ENCODE peak calls at places on chromosomes 11 and 22, in five cellular contexts. Q is HS-27A, C is cardiac muscle cell, E is Panc1, H is NCI-H345. T is an unnamed sample.

GRCh38 chr22:29071261-29072045 is 1.4 kb upstream of the KREMEN1 start:
- DNase-seq in Q (no peak), C (peak; percentile 78), E (no peak), H (no peak), T (peak; percentile 73)

GRCh38 chr11:130476200-130476921 is 27.9 kb downstream of the ADAMTS15 start:
- DNase-seq in Q (no peak), C (peak; percentile 81), E (no peak), H (no peak), T (no peak)

GRCh38 chr11:35337919-35338316 is 81.4 kb downstream of the SLC1A2 start:
- DNase-seq in Q (no peak), C (no peak), E (no peak), H (no peak), T (no peak)

GRCh38 chr22:40107756-40108437 is 69.8 kb upstream of the TNRC6B start:
- DNase-seq in Q (no peak), C (no peak), E (peak; percentile 4), H (no peak), T (no peak)

GRCh38 chr11:107769189-107769588 is 57.3 kb upstream of the SLN start:
- DNase-seq in Q (no peak), C (no peak), E (peak; percentile 54), H (no peak), T (no peak)

GRCh38 chr11:79321282-79321681 is 119.5 kb downstream of the TENM4 start:
- DNase-seq in Q (no peak), C (no peak), E (peak; percentile 2), H (no peak), T (no peak)

GRCh38 chr11:73213196-73214143 is 4.6 kb upstream of the P2RY2 start:
- DNase-seq in Q (no peak), C (no peak), E (no peak), H (no peak), T (no peak)

GRCh38 chr11:78941226-78941851 is 366.7 kb upstream of the NARS2 start:
- DNase-seq in Q (no peak), C (peak; percentile 57), E (no peak), H (peak; percentile 36), T (no peak)

GRCh38 chr22:43509337-43509736 is 97.5 kb downstream of the MPPED1 start:
- DNase-seq in Q (no peak), C (no peak), E (no peak), H (no peak), T (no peak)

GRCh38 chr22:41217553-41218157 is 12.5 kb downstream of the L3MBTL2 start:
- DNase-seq in Q (no peak), C (no peak), E (no peak), H (no peak), T (no peak)

GRCh38 chr11:86954288-86955110 is 696 bp downstream of the FZD4 start:
- DNase-seq in Q (no peak), C (peak; percentile 52), E (no peak), H (peak; percentile 29), T (no peak)